ENCODE peak calls at places on chromosomes 2 and 18, in five cellular contexts. Z is IMR-90, X is K562, W is HepG2, L is H1. G is an unnamed sample. For H3K36me3, the result is how much of the 10 kb centered on the place peaks cover.

GRCh38 chr2:241064008-241064801 is 37.9 kb downstream of the MTERF4 start:
- DNase-seq in W (no peak), L (no peak), X (no peak), Z (no peak), G (peak)

GRCh38 chr2:221283896-221284295 is 288.2 kb downstream of the EPHA4 start:
- DNase-seq in Z (peak), W (no peak), X (no peak), L (no peak), G (no peak)

GRCh38 chr2:73282924-73283544 is 1.2 kb downstream of the FBXO41 start:
- DNase-seq in Z (no peak), X (no peak), L (no peak), W (no peak), G (no peak)

GRCh38 chr2:223585691-223586090 is 16.5 kb downstream of the SCG2 start:
- DNase-seq in L (no peak), Z (peak), W (no peak), X (no peak), G (peak)

GRCh38 chr2:207296265-207296948 is 130.7 kb upstream of the KLF7 start:
- DNase-seq in L (no peak), X (no peak), W (no peak), Z (peak), G (no peak)

GRCh38 chr2:196399736-196400691 is 228.6 kb upstream of the STK17B start:
- DNase-seq in X (peak), W (no peak), L (no peak), Z (peak), G (no peak)

GRCh38 chr2:25251032-25251460 is 82.7 kb upstream of the POMC start:
- DNase-seq in X (no peak), L (no peak), Z (no peak), W (no peak), G (peak)

GRCh38 chr2:226985227-226985946 is 149.5 kb downstream of the RHBDD1 start:
- DNase-seq in L (no peak), Z (peak), W (peak), X (peak), G (peak)

GRCh38 chr2:231613655-231614558 is 21.2 kb downstream of the TEX44 start:
- DNase-seq in W (peak), L (no peak), Z (peak), X (peak), G (peak)

GRCh38 chr2:17231425-17231965 is 286.7 kb downstream of the RAD51AP2 start:
- DNase-seq in L (no peak), Z (no peak), W (no peak), X (peak), G (no peak)

DNA sequence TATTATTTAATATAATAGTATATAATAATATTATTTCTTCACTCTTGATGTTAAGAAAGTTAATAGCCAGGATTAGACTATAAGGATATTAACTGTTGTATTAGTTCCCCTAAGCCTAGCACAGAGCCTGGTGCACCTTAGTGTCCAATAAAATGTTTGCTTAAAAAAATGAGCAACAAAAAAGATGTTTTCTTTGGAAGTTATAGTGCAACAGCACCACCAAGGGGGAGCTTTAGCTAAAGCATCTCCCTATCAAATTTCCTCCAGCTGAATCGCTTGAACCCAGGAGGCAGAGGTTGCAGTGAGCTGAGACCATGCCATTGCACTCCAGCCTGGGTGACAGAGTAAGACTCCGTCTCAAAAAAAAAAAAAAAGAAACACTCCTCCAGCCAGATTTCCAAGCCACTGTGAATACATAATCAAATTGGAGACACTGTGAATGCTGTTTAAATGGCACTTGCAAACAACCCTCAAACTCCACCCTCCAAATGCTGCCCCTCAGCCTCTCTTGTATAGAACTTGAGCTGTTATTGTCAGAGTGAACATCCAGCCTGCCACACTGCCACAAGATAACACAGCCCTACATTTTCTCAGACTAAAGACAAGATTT is 221.9 kb downstream of the DYM start:
- DNase-seq in W (peak), L (no peak), Z (peak), X (peak), G (peak)
- TF ChIP-seq USF2 in W (no peak), L (no peak), Z (no peak), X (no peak), G (no peak)

GRCh38 chr18:49797995-49798394 is 15.3 kb downstream of the ACAA2 start:
- DNase-seq in X (no peak), Z (no peak), L (no peak), W (no peak), G (no peak)
- H3K36me3 ChIP-seq in X (under half), Z (under half), L (half or more), W (under half), G (half or more)

DNA sequence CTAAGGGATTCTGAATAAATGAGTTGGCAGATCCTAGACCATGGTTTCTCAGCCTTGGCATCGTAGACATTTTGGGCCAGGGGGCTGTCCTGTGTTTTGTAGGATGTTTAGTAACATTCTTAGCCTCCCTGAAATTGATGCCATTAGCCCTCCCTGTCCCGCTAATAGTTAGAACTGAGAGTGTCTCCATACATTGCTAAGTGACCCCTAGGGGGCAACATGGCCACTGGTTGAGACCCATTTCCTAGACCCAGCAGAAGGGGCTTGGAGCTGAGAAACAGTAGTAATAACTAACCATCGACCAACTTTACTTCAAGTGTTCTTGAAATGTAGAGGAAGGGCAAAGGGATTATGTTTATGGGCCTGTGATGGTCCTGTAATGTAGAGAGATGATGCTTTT is 40.8 kb downstream of the KCMF1 start:
- DNase-seq in L (no peak), X (peak), W (peak), Z (no peak), G (peak)
- TF ChIP-seq USF2 in L (no peak), X (no peak), W (no peak), Z (no peak), G (no peak)

DNA sequence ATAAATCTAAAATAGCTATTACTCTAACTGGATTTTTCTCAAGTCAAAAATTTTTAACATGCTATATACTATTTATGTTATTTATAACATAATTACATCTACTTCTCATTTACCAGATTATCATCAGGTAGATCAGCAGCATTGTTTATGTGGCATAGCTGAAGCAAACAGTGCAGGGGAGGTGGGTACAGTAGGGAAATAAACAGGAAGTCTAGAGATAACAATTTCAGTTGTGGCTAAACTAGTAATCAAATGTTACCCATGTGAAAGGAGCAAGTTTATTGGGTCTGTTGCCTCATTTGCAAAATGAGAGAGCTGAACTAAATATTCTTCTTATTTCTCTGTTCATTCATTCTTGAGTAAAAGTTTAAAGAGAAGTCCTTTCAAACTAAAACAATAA is 27.7 kb downstream of the GFPT1 start:
- DNase-seq in X (no peak), W (no peak), L (no peak), Z (no peak), G (no peak)
- H3K36me3 ChIP-seq in X (half or more), W (under half), L (under half), Z (half or more), G (half or more)

GRCh38 chr2:204483497-204484164 is 61.6 kb upstream of the PARD3B start:
- DNase-seq in W (peak), L (no peak), Z (no peak), X (peak), G (peak)
- TF ChIP-seq USF2 in W (no peak), L (no peak), Z (no peak), X (no peak), G (no peak)

GRCh38 chr2:42588158-42588557 is 19.7 kb downstream of the MTA3 start:
- DNase-seq in Z (no peak), X (no peak), W (no peak), L (no peak), G (no peak)
- H3K36me3 ChIP-seq in Z (under half), X (under half), W (under half), L (under half), G (under half)

GRCh38 chr2:235011607-235011928 is 59.8 kb downstream of the SH3BP4 start:
- DNase-seq in L (no peak), X (no peak), Z (no peak), W (no peak), G (no peak)
- TF ChIP-seq USF2 in L (no peak), X (no peak), Z (no peak), W (no peak), G (no peak)

DNA sequence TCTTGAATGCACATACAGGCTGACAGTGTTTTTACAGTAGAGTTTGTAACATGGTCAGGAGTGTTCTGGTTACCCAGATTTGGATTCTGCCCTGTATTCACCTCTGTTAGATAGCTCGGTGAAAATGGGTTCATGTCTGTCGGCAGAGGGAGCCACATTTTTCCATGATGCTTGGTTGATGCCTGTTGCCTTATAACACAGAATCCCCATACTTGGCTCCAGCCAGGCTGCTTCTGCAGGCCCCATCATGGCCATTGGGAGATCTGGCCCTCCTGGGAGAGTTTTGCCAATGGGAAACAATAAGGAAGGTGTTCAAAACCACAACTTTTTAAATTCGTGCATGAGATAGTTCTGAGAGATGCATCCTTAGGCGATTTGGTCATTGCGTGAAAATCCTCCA is 78.1 kb downstream of the WDSUB1 start:
- DNase-seq in L (no peak), Z (no peak), X (peak), W (no peak), G (no peak)
- H3K36me3 ChIP-seq in L (under half), Z (under half), X (under half), W (under half), G (under half)